ENCODE peak calls at places on chromosomes 5 and 9, in six cellular contexts. W is GM23248, A is AG04450, O is heart left ventricle, I is GM12878, X is breast epithelium. D is an unnamed sample.

GRCh38 chr9:93450817-93451761 is at the start of gene FAM120A:
- DNase-seq in I (no peak), W (peak; percentile 95), A (no peak), O (peak; percentile 78), X (peak; percentile 67), D (no peak)

GRCh38 chr5:137465930-137466329 is 33.2 kb downstream of the SPOCK1 start:
- DNase-seq in O (no peak), X (no peak), A (no peak), W (no peak), I (no peak), D (no peak)

GRCh38 chr9:114662081-114662989 is 4.7 kb upstream of the TEX53 start:
- DNase-seq in O (no peak), I (no peak), W (peak; percentile 53), X (no peak), A (no peak), D (no peak)

GRCh38 chr5:164296603-164297080 is 791.2 kb downstream of the MAT2B start:
- DNase-seq in A (no peak), W (no peak), O (no peak), I (no peak), X (no peak), D (no peak)

GRCh38 chr9:108786322-108786721 is 69.5 kb downstream of the ACTL7B start:
- DNase-seq in I (no peak), X (no peak), W (peak; percentile 22), A (no peak), O (no peak), D (no peak)

GRCh38 chr5:39502704-39503103 is 77.9 kb upstream of the DAB2 start:
- DNase-seq in W (no peak), X (no peak), A (no peak), O (no peak), I (no peak), D (no peak)

GRCh38 chr5:163789870-163790269 is 284.5 kb downstream of the MAT2B start:
- DNase-seq in I (no peak), A (no peak), O (no peak), W (peak; percentile 10), X (no peak), D (no peak)

GRCh38 chr9:84317563-84317962 is 23.0 kb downstream of the SLC28A3 start:
- DNase-seq in I (no peak), A (no peak), W (no peak), X (no peak), O (no peak), D (no peak)

GRCh38 chr5:82584631-82585030 is 306.5 kb upstream of the RPS23 start:
- DNase-seq in A (no peak), O (no peak), W (no peak), I (no peak), X (no peak), D (no peak)

GRCh38 chr9:72362680-72363139 is 2.3 kb downstream of the ZFAND5 start:
- DNase-seq in A (no peak), O (peak; percentile 75), X (no peak), W (peak; percentile 92), I (peak; percentile 41), D (peak; percentile 87)

GRCh38 chr9:12274577-12274976 is 418.6 kb upstream of the TYRP1 start:
- DNase-seq in A (no peak), W (no peak), X (no peak), I (no peak), O (no peak), D (no peak)

GRCh38 chr5:127351418-127351817 is 60.8 kb downstream of the MEGF10 start:
- DNase-seq in O (no peak), W (no peak), I (no peak), X (no peak), A (no peak), D (no peak)

GRCh38 chr5:86806206-86806605 is 188.5 kb downstream of the COX7C start:
- DNase-seq in A (no peak), O (no peak), I (no peak), X (no peak), W (no peak), D (no peak)

GRCh38 chr5:82332889-82333619 is 54.9 kb upstream of the RPS23 start:
- DNase-seq in O (no peak), X (no peak), A (no peak), I (no peak), W (peak; percentile 67), D (no peak)

GRCh38 chr9:116405321-116405720 is 251.7 kb downstream of the PAPPA start:
- DNase-seq in X (no peak), W (no peak), A (no peak), I (no peak), O (no peak), D (no peak)

GRCh38 chr9:71349218-71349617 is 227.8 kb upstream of the TRPM3 start:
- DNase-seq in W (peak; percentile 83), I (no peak), X (no peak), A (no peak), O (no peak), D (no peak)

GRCh38 chr5:177429248-177430045 is 3.0 kb downstream of the GRK6 start:
- DNase-seq in W (no peak), A (no peak), I (peak; percentile 72), O (peak; percentile 80), X (no peak), D (peak; percentile 82)

GRCh38 chr5:80761966-80762365 is 107.2 kb upstream of the DHFR start:
- DNase-seq in I (no peak), O (no peak), W (peak; percentile 38), X (no peak), A (no peak), D (no peak)

GRCh38 chr9:75664597-75664996 is 225.9 kb upstream of the PCSK5 start:
- DNase-seq in I (no peak), A (no peak), O (no peak), W (no peak), X (no peak), D (no peak)

GRCh38 chr9:3043369-3043768 is 199.5 kb upstream of the PUM3 start:
- DNase-seq in A (no peak), O (no peak), X (no peak), I (no peak), W (peak; percentile 20), D (no peak)

GRCh38 chr5:33153373-33153772 is 287.4 kb upstream of the TARS1 start:
- DNase-seq in I (no peak), W (no peak), X (no peak), A (no peak), O (no peak), D (no peak)

GRCh38 chr5:35136386-35136785 is 88.6 kb upstream of the AGXT2 start:
- DNase-seq in I (no peak), X (no peak), A (peak; percentile 29), O (no peak), W (peak; percentile 100), D (no peak)

GRCh38 chr9:92538541-92538940 is 2.8 kb upstream of the ECM2 start:
- DNase-seq in I (no peak), W (peak; percentile 82), X (no peak), A (no peak), O (no peak), D (no peak)

GRCh38 chr9:127899200-127899943 is at the start of gene ST6GALNAC6:
- DNase-seq in W (peak; percentile 91), I (no peak), O (peak; percentile 78), A (no peak), X (no peak), D (peak; percentile 83)

DNA sequence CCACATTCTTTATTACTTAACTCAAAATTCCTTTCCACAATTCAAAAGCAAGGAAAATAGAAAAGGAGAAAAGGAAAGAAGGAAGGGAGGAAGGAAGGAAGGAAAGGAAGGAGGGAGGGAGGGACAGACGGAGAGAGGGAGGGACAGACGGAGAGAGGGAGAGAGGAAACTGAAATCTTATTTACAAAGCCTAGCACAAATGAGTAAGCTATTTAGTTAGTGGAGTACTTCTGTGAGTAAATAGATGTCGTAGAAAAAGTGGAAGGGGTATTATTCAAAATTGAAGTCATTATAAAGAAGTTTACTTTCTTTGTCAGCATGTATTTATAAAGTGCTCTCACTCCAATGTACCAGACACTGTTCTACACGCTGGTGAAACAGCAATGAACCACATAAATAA is 177.9 kb downstream of the CETN3 start:
- DNase-seq in A (no peak), I (no peak), O (no peak), W (no peak), X (no peak), D (no peak)
- H3K4me3 ChIP-seq in A (no peak overlapping the region), I (no peak overlapping the region), O (no peak overlapping the region), W (no peak overlapping the region), X (no peak overlapping the region), D (peak overlapping the region; percentile 12)

DNA sequence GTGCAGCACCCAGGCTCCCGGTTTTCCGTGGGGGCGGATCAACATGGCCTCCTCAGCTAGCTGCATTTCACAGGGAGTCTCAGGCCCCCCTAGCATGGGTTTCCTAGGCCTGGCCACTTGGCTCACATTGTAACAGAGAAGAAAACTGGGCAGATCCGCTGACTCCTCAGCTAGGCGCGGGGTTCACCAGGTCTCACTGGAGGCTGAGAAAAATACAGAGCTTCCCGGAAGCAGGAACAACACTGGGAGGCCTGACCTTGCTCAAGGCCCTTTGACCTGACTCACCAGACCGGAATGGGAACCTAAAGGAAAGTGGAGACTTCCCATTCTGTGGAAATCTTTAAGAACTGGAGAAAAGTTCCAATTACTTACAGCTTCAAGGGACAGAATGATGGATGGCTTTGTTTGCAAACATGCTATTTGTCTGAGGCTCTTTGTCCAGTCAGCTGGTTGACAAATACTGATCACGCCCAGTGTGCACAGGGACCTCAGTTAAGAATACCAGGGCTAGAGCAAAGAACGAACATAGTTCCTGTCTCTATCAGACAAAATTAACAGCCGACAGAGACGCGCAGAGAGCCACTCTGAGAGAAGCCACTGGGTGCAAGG is 88.7 kb upstream of the LRRTM2 start:
- DNase-seq in A (no peak), W (no peak), X (no peak), I (no peak), O (no peak), D (no peak)
- H3K27ac ChIP-seq in A (no peak overlapping the region), W (no peak overlapping the region), X (no peak overlapping the region), I (no peak overlapping the region), O (no peak overlapping the region), D (no peak overlapping the region)

GRCh38 chr9:123863164-123863855 is 66.6 kb downstream of the DENND1A start:
- DNase-seq in X (no peak), O (no peak), I (no peak), A (no peak), W (peak; percentile 28), D (no peak)

GRCh38 chr9:123865226-123865625 is 64.7 kb downstream of the DENND1A start:
- DNase-seq in O (no peak), I (no peak), W (no peak), X (no peak), A (no peak), D (no peak)

GRCh38 chr9:123866497-123866896 is 63.4 kb downstream of the DENND1A start:
- DNase-seq in A (no peak), X (no peak), O (no peak), W (peak; percentile 4), I (no peak), D (no peak)

GRCh38 chr9:123867034-123867433 is 62.9 kb downstream of the DENND1A start:
- DNase-seq in O (no peak), I (no peak), W (no peak), X (no peak), A (no peak), D (no peak)

DNA sequence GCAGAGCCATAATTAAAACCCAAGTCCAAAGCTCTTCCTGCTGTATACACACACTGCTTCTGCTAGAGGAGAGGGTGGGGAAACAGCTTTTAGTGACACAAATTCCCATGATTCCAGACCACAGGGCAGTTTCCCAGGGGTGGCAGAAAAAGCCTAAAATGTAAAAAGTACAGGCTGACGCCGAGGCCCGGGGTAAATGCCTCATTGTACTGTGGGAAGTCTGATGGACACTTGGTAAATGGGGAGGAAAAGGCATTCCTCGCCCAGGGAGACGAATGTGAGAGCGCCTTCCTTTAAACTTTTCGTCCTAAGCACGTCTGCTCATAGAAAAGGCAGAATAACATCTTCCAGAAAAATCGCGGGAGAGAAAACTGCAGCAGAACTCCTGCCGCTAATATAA is 65.6 kb downstream of the DENND1A start:
- DNase-seq in W (no peak), O (no peak), X (no peak), A (no peak), I (no peak), D (no peak)
- H3K4me3 ChIP-seq in W (no peak overlapping the region), O (no peak overlapping the region), X (no peak overlapping the region), A (no peak overlapping the region), I (no peak overlapping the region), D (no peak overlapping the region)

GRCh38 chr9:16708638-16709435 is 161.6 kb downstream of the BNC2 start:
- DNase-seq in O (no peak), I (no peak), W (no peak), X (no peak), A (no peak), D (no peak)
- H3K27ac ChIP-seq in O (no peak overlapping the region), I (no peak overlapping the region), W (no peak overlapping the region), X (peak overlapping the region; percentile 39), A (peak overlapping the region; percentile 54), D (no peak overlapping the region)